ENCODE peak calls at places on chromosome 6, in ten cellular contexts. I is CD8-positive, alpha-beta T cell; M is colonic mucosa; F is activated CD8-positive, alpha-beta T cell treated with anti-CD3 and anti-CD28 coated beads for 36 hours; K is GM12865; X is astrocyte of the spinal cord; H is PC-9; N is B cell; J is cardiac muscle cell; S is RWPE1. G is an unnamed sample.

GRCh38 chr6:73064261-73064660 is 161.0 kb downstream of the KHDC1L start:
- DNase-seq in I (no peak), M (no peak), F (no peak), K (no peak), X (no peak), H (no peak), N (no peak), J (no peak), S (no peak), G (no peak)

GRCh38 chr6:11324453-11325023 is 92.1 kb upstream of the NEDD9 start:
- DNase-seq in I (no peak), M (no peak), F (peak), K (peak), X (no peak), H (no peak), N (no peak), J (no peak), S (no peak), G (no peak)

GRCh38 chr6:77707603-77708002 is 54.8 kb downstream of the MEI4 start:
- DNase-seq in I (no peak), M (no peak), F (no peak), K (no peak), X (no peak), H (no peak), N (no peak), J (no peak), S (no peak), G (no peak)

GRCh38 chr6:160510199-160510598 is 153.9 kb downstream of the LPA start:
- DNase-seq in I (no peak), M (no peak), F (no peak), K (no peak), X (peak), H (no peak), N (no peak), J (peak), S (peak), G (no peak)

GRCh38 chr6:30763618-30764489 is 19.5 kb upstream of the IER3 start:
- DNase-seq in I (no peak), M (no peak), F (no peak), K (peak), X (peak), H (no peak), N (no peak), J (peak), S (no peak), G (no peak)

GRCh38 chr6:127079681-127080080 is 38.8 kb upstream of the RSPO3 start:
- DNase-seq in I (no peak), M (no peak), F (no peak), K (no peak), X (no peak), H (no peak), N (no peak), J (no peak), S (no peak), G (no peak)

GRCh38 chr6:167685654-167686053 is 141.1 kb upstream of the AFDN start:
- DNase-seq in I (no peak), M (no peak), F (no peak), K (no peak), X (no peak), H (no peak), N (no peak), J (no peak), S (no peak), G (no peak)

GRCh38 chr6:115969207-115969929 is 91.3 kb downstream of the FRK start:
- DNase-seq in I (no peak), M (no peak), F (no peak), K (no peak), X (peak), H (no peak), N (no peak), J (peak), S (no peak), G (no peak)

GRCh38 chr6:168372871-168373270 is 53.3 kb upstream of the DACT2 start:
- DNase-seq in I (no peak), M (peak), F (no peak), K (no peak), X (no peak), H (no peak), N (peak), J (no peak), S (no peak), G (no peak)

GRCh38 chr6:169720207-169720855 is 4.0 kb downstream of the PHF10 start:
- DNase-seq in I (no peak), M (no peak), F (no peak), K (no peak), X (no peak), H (no peak), N (no peak), J (no peak), S (no peak), G (no peak)

GRCh38 chr6:132354517-132355167 is 46.6 kb downstream of the MOXD1 start:
- DNase-seq in I (peak), M (no peak), F (peak), K (peak), X (no peak), H (no peak), N (peak), J (no peak), S (peak), G (peak)

GRCh38 chr6:40815731-40816130 is 223.3 kb downstream of the UNC5CL start:
- DNase-seq in I (no peak), M (no peak), F (no peak), K (no peak), X (no peak), H (no peak), N (no peak), J (no peak), S (no peak), G (no peak)

GRCh38 chr6:46323312-46323965 is 152.7 kb upstream of the ENPP5 start:
- DNase-seq in I (no peak), M (no peak), F (peak), K (no peak), X (peak), H (no peak), N (no peak), J (peak), S (peak), G (no peak)

GRCh38 chr6:19205076-19205475 is 632.1 kb upstream of the ID4 start:
- DNase-seq in I (no peak), M (no peak), F (no peak), K (no peak), X (no peak), H (no peak), N (no peak), J (no peak), S (no peak), G (no peak)

GRCh38 chr6:30259140-30260035 is 46.2 kb upstream of the TRIM26 start:
- DNase-seq in I (peak), M (peak), F (peak), K (peak), X (peak), H (peak), N (peak), J (peak), S (peak), G (peak)

GRCh38 chr6:105459884-105460283 is 57.0 kb upstream of the PREP start:
- DNase-seq in I (no peak), M (no peak), F (no peak), K (no peak), X (peak), H (no peak), N (no peak), J (peak), S (peak), G (no peak)

GRCh38 chr6:39790772-39791171 is 1.4 kb upstream of the DAAM2 start:
- DNase-seq in I (no peak), M (no peak), F (no peak), K (no peak), X (peak), H (no peak), N (no peak), J (no peak), S (no peak), G (no peak)

GRCh38 chr6:52537001-52537753 is 39.7 kb downstream of the TRAM2 start:
- DNase-seq in I (no peak), M (no peak), F (peak), K (peak), X (no peak), H (no peak), N (no peak), J (no peak), S (peak), G (peak)

GRCh38 chr6:5695260-5696245 is 311.2 kb downstream of the NRN1 start:
- DNase-seq in I (no peak), M (peak), F (no peak), K (no peak), X (peak), H (no peak), N (no peak), J (peak), S (no peak), G (peak)

GRCh38 chr6:13767121-13767794 is 47.1 kb downstream of the MCUR1 start:
- DNase-seq in I (peak), M (peak), F (peak), K (peak), X (peak), H (no peak), N (no peak), J (peak), S (no peak), G (no peak)

GRCh38 chr6:27214126-27214601 is 33.3 kb upstream of the PRSS16 start:
- DNase-seq in I (no peak), M (no peak), F (no peak), K (peak), X (no peak), H (peak), N (no peak), J (no peak), S (no peak), G (no peak)

GRCh38 chr6:169752074-169752623 is 727 bp downstream of the ERMARD start:
- DNase-seq in I (no peak), M (peak), F (peak), K (peak), X (no peak), H (no peak), N (no peak), J (no peak), S (peak), G (peak)

GRCh38 chr6:33160728-33161323 is 31.4 kb downstream of the COL11A2 start:
- DNase-seq in I (no peak), M (peak), F (peak), K (no peak), X (peak), H (no peak), N (no peak), J (peak), S (peak), G (no peak)

GRCh38 chr6:5121479-5121878 is 36.3 kb downstream of the PPP1R3G start:
- DNase-seq in I (no peak), M (no peak), F (no peak), K (no peak), X (no peak), H (no peak), N (no peak), J (no peak), S (no peak), G (no peak)

GRCh38 chr6:12331474-12331873 is 41.3 kb downstream of the EDN1 start:
- DNase-seq in I (no peak), M (no peak), F (no peak), K (no peak), X (no peak), H (no peak), N (no peak), J (no peak), S (no peak), G (no peak)

GRCh38 chr6:152150196-152150595 is 342.7 kb downstream of the ESR1 start:
- DNase-seq in I (no peak), M (no peak), F (no peak), K (no peak), X (no peak), H (no peak), N (no peak), J (no peak), S (no peak), G (no peak)
- TF ChIP-seq CTCF in I (no peak), M (no peak), F (no peak), K (no peak), X (no peak), H (no peak), N (no peak), J (no peak), S (no peak), G (no peak)

DNA sequence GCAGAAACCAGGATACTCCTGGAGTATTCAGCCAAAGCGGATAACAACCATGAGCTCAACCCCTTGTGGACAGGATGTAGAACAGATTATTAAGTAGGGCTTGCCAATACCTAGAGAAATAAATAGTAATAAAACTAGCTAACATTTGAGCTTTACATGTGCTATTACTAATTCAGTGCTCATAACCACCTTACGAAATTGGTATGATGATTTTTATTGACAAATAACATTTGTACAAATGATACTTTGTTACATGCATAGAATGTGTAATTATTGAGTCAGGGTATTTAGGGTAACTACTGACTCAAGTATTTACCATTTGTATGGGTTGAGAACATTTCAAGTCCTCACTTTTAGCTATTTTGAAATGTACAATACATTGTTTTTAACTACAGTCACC is 287.9 kb downstream of the CDC5L start:
- DNase-seq in I (no peak), M (no peak), F (no peak), K (no peak), X (no peak), H (no peak), N (peak), J (no peak), S (no peak), G (no peak)
- TF ChIP-seq CTCF in I (no peak), M (no peak), F (no peak), K (no peak), X (no peak), H (no peak), N (no peak), J (no peak), S (no peak), G (no peak)

GRCh38 chr6:35573495-35574110 is 60.9 kb upstream of the TULP1 start:
- DNase-seq in I (no peak), M (no peak), F (no peak), K (no peak), X (no peak), H (no peak), N (no peak), J (no peak), S (no peak), G (no peak)

GRCh38 chr6:35566794-35567193 is 54.1 kb upstream of the TULP1 start:
- DNase-seq in I (no peak), M (no peak), F (no peak), K (no peak), X (no peak), H (no peak), N (no peak), J (peak), S (no peak), G (no peak)

GRCh38 chr6:35564733-35565132 is 52.0 kb upstream of the TULP1 start:
- DNase-seq in I (no peak), M (no peak), F (no peak), K (no peak), X (no peak), H (no peak), N (no peak), J (no peak), S (no peak), G (no peak)

DNA sequence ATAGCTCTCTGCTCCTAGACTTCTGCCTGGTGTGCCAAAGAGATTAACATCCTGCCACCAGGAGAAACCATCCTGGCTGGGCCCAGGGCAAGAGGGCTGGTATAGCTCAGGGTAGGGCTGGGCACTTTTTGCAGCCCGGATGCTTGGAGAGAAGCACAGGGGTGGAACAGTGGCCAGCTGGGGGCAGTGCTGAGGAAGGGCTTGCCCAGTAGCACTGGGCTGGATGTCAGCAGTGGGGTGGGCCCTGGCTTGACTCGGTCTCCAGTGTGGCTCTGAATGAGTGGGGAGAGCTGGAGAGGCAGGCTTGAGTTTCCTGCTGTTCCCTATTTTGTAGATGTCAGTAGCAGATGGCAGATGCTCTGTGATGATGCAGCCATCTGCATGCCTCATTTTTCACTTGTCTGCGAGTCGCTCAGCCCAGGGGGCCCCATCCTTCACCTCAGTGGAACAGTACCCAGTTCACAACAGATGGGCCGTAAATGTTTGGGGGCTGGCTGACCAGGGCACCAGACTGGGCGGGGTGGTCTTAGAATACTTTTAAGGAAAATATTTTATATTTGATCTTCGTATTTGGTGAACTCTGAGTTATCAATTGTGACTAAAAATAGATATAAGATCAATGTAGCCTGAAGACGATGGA is 56.4 kb upstream of the TULP1 start:
- DNase-seq in I (no peak), M (peak), F (peak), K (peak), X (peak), H (no peak), N (no peak), J (peak), S (no peak), G (peak)
- TF ChIP-seq CTCF in I (no peak), M (peak), F (peak), K (peak), X (peak), H (peak), N (no peak), J (peak), S (peak), G (peak)

GRCh38 chr6:2237001-2237400 is 8.4 kb downstream of the GMDS start:
- DNase-seq in I (no peak), M (no peak), F (no peak), K (no peak), X (peak), H (no peak), N (no peak), J (peak), S (peak), G (no peak)

GRCh38 chr6:2231438-2231837 is 14.0 kb downstream of the GMDS start:
- DNase-seq in I (no peak), M (no peak), F (no peak), K (no peak), X (peak), H (no peak), N (no peak), J (peak), S (no peak), G (no peak)

GRCh38 chr6:2232445-2232844 is 13.0 kb downstream of the GMDS start:
- DNase-seq in I (no peak), M (no peak), F (no peak), K (peak), X (no peak), H (no peak), N (peak), J (no peak), S (no peak), G (no peak)

GRCh38 chr6:2240961-2241360 is 4.4 kb downstream of the GMDS start:
- DNase-seq in I (no peak), M (no peak), F (no peak), K (no peak), X (no peak), H (no peak), N (no peak), J (no peak), S (no peak), G (no peak)

DNA sequence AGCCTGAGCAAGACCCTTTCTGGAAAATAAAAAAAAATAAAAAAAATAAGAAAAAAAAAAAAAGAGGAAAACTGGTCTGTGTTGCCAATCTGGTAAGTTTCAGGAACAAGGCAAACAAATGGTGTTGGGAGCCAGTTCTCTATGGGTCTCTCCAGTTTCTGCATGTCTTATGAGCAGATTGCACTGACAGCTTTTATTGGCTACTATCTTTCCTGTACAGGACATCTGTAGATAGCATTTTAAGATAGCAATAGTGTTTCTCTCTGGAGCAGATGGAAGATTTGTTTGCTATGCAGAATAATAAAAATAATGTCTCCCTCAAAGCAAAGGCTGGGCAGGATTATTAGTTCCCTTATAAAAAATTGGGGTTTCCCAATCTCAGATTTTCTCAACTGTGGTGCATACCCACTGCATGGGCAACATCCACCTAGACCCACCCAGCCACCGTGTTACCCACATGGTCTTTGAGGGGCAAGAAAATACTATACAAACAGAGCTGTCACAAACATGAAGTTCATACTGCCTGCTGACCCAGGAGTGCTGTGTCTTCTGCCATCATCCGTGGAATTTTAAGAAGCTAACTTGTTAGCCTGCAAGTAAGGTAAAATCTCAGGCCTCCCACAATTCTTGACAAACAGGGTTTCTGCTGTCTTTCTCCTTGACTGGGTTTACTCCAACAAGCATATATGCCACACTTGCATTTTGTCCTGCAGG is 9.5 kb downstream of the GMDS start:
- DNase-seq in I (no peak), M (no peak), F (no peak), K (no peak), X (no peak), H (no peak), N (no peak), J (no peak), S (no peak), G (no peak)
- TF ChIP-seq CTCF in I (no peak), M (no peak), F (no peak), K (no peak), X (no peak), H (no peak), N (no peak), J (no peak), S (no peak), G (no peak)

GRCh38 chr6:8006208-8006607 is 58.0 kb downstream of the BLOC1S5 start:
- DNase-seq in I (no peak), M (no peak), F (peak), K (peak), X (peak), H (no peak), N (no peak), J (peak), S (peak), G (peak)
- TF ChIP-seq CTCF in I (peak), M (peak), F (peak), K (peak), X (peak), H (peak), N (peak), J (peak), S (peak), G (peak)

GRCh38 chr6:157644043-157644810 is 178.8 kb upstream of the SNX9 start:
- DNase-seq in I (no peak), M (no peak), F (peak), K (no peak), X (no peak), H (no peak), N (no peak), J (peak), S (peak), G (no peak)
- TF ChIP-seq CTCF in I (no peak), M (no peak), F (peak), K (peak), X (peak), H (peak), N (no peak), J (peak), S (peak), G (peak)

G was measured in OCI-LY7.